ENCODE peak calls at places on chromosomes 2 and 18, in eight cellular contexts. One of them, this sample, is unnamed.

GRCh38 chr2:216663106-216663505 is 29.9 kb downstream of the IGFBP2 start:
- DNase-seq in mucosa of descending colon: no peak
- DNase-seq in cardiac fibroblast: no peak
- DNase-seq in foreskin fibroblast: no peak
- DNase-seq in GM13976: no peak
- DNase-seq in GM23338: no peak
- DNase-seq in astrocyte of the spinal cord: no peak
- DNase-seq in AG10803: no peak
- DNase-seq in this sample: no peak

GRCh38 chr2:157980020-157980419 is 103.9 kb upstream of the ACVR1 start:
- DNase-seq in cardiac fibroblast: no peak
- DNase-seq in GM13976: no peak
- DNase-seq in AG10803: no peak
- DNase-seq in GM23338: no peak
- DNase-seq in foreskin fibroblast: no peak
- DNase-seq in mucosa of descending colon: no peak
- DNase-seq in astrocyte of the spinal cord: no peak
- DNase-seq in this sample: no peak

GRCh38 chr2:118729760-118730159 is 117.7 kb downstream of the EN1 start:
- DNase-seq in AG10803: no peak
- DNase-seq in astrocyte of the spinal cord: no peak
- DNase-seq in GM23338: no peak
- DNase-seq in GM13976: no peak
- DNase-seq in cardiac fibroblast: no peak
- DNase-seq in mucosa of descending colon: no peak
- DNase-seq in foreskin fibroblast: no peak
- DNase-seq in this sample: no peak

GRCh38 chr18:7608174-7608550 is 41.0 kb downstream of the PTPRM start:
- DNase-seq in astrocyte of the spinal cord: peak; percentile 40
- DNase-seq in cardiac fibroblast: peak; percentile 16
- DNase-seq in AG10803: peak; percentile 52
- DNase-seq in GM23338: no peak
- DNase-seq in mucosa of descending colon: no peak
- DNase-seq in foreskin fibroblast: peak; percentile 45
- DNase-seq in GM13976: no peak
- DNase-seq in this sample: no peak

GRCh38 chr18:64405161-64405560 is 256.3 kb upstream of the LINC00305 start:
- DNase-seq in GM23338: no peak
- DNase-seq in GM13976: no peak
- DNase-seq in cardiac fibroblast: peak; percentile 5
- DNase-seq in mucosa of descending colon: no peak
- DNase-seq in foreskin fibroblast: peak; percentile 6
- DNase-seq in astrocyte of the spinal cord: peak; percentile 65
- DNase-seq in AG10803: no peak
- DNase-seq in this sample: no peak

GRCh38 chr2:179193759-179194394 is 70.8 kb downstream of the SESTD1 start:
- DNase-seq in mucosa of descending colon: no peak
- DNase-seq in AG10803: no peak
- DNase-seq in foreskin fibroblast: no peak
- DNase-seq in GM13976: no peak
- DNase-seq in astrocyte of the spinal cord: no peak
- DNase-seq in cardiac fibroblast: no peak
- DNase-seq in GM23338: peak; percentile 18
- DNase-seq in this sample: no peak

GRCh38 chr2:192016265-192016664 is 169.4 kb upstream of the CAVIN2 start:
- DNase-seq in GM23338: no peak
- DNase-seq in cardiac fibroblast: no peak
- DNase-seq in foreskin fibroblast: peak; percentile 77
- DNase-seq in mucosa of descending colon: no peak
- DNase-seq in astrocyte of the spinal cord: peak; percentile 40
- DNase-seq in GM13976: no peak
- DNase-seq in AG10803: peak; percentile 32
- DNase-seq in this sample: no peak

GRCh38 chr2:166057363-166058169 is 70.3 kb downstream of the SCN1A start:
- DNase-seq in cardiac fibroblast: peak; percentile 75
- DNase-seq in AG10803: peak; percentile 33
- DNase-seq in GM23338: peak; percentile 42
- DNase-seq in foreskin fibroblast: peak; percentile 53
- DNase-seq in mucosa of descending colon: no peak
- DNase-seq in GM13976: no peak
- DNase-seq in astrocyte of the spinal cord: peak; percentile 25
- DNase-seq in this sample: peak; percentile 5

GRCh38 chr18:4260107-4260506 is 195.0 kb downstream of the DLGAP1 start:
- DNase-seq in cardiac fibroblast: no peak
- DNase-seq in mucosa of descending colon: no peak
- DNase-seq in AG10803: no peak
- DNase-seq in GM23338: no peak
- DNase-seq in astrocyte of the spinal cord: no peak
- DNase-seq in GM13976: peak; percentile 12
- DNase-seq in foreskin fibroblast: no peak
- DNase-seq in this sample: no peak
- TF ChIP-seq CTCF in cardiac fibroblast: no peak
- TF ChIP-seq CTCF in mucosa of descending colon: no peak
- TF ChIP-seq CTCF in AG10803: no peak
- TF ChIP-seq CTCF in GM23338: no peak
- TF ChIP-seq CTCF in astrocyte of the spinal cord: no peak
- TF ChIP-seq CTCF in GM13976: no peak
- TF ChIP-seq CTCF in foreskin fibroblast: no peak
- TF ChIP-seq CTCF in this sample: no peak

DNA sequence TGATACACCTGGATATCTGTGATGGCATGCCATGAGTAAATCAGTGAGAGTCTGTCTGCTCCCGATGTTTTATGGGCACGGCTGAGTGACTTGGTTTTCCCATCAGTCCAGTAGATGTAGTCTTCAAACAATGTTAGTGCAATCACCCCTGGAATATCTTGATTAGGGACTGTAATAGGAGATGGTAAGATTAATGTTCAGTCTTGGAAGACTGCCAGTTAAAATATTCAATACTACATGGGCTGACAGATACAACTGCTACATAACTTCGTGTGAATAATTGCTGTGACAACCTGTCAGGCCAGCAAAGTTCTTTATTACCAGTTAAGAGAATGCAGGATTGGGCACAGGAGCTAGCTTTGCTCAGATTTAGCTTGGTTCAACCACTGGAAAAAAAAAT is 1673.3 kb downstream of the LRP1B start:
- DNase-seq in GM13976: no peak
- DNase-seq in astrocyte of the spinal cord: no peak
- DNase-seq in foreskin fibroblast: peak; percentile 16
- DNase-seq in AG10803: no peak
- DNase-seq in GM23338: no peak
- DNase-seq in mucosa of descending colon: no peak
- DNase-seq in cardiac fibroblast: no peak
- DNase-seq in this sample: no peak
- TF ChIP-seq CTCF in GM13976: no peak
- TF ChIP-seq CTCF in astrocyte of the spinal cord: no peak
- TF ChIP-seq CTCF in foreskin fibroblast: no peak
- TF ChIP-seq CTCF in AG10803: no peak
- TF ChIP-seq CTCF in GM23338: no peak
- TF ChIP-seq CTCF in mucosa of descending colon: no peak
- TF ChIP-seq CTCF in cardiac fibroblast: no peak
- TF ChIP-seq CTCF in this sample: no peak

GRCh38 chr2:7725132-7725849 is 808.1 kb downstream of the RNF144A start:
- DNase-seq in astrocyte of the spinal cord: peak; percentile 41
- DNase-seq in mucosa of descending colon: peak; percentile 17
- DNase-seq in foreskin fibroblast: peak; percentile 49
- DNase-seq in GM13976: no peak
- DNase-seq in AG10803: peak; percentile 39
- DNase-seq in cardiac fibroblast: peak; percentile 20
- DNase-seq in GM23338: no peak
- DNase-seq in this sample: no peak
- TF ChIP-seq CTCF in astrocyte of the spinal cord: peak; percentile 4
- TF ChIP-seq CTCF in mucosa of descending colon: no peak
- TF ChIP-seq CTCF in foreskin fibroblast: no peak
- TF ChIP-seq CTCF in GM13976: no peak
- TF ChIP-seq CTCF in AG10803: peak; percentile 18
- TF ChIP-seq CTCF in cardiac fibroblast: no peak
- TF ChIP-seq CTCF in GM23338: peak; percentile 27
- TF ChIP-seq CTCF in this sample: no peak

GRCh38 chr2:135475128-135475527 is 55.9 kb downstream of the ZRANB3 start:
- DNase-seq in mucosa of descending colon: no peak
- DNase-seq in AG10803: no peak
- DNase-seq in GM23338: no peak
- DNase-seq in GM13976: no peak
- DNase-seq in cardiac fibroblast: no peak
- DNase-seq in foreskin fibroblast: no peak
- DNase-seq in astrocyte of the spinal cord: no peak
- DNase-seq in this sample: no peak

GRCh38 chr2:135471106-135471505 is 59.9 kb downstream of the ZRANB3 start:
- DNase-seq in foreskin fibroblast: no peak
- DNase-seq in GM13976: no peak
- DNase-seq in AG10803: no peak
- DNase-seq in astrocyte of the spinal cord: no peak
- DNase-seq in mucosa of descending colon: no peak
- DNase-seq in cardiac fibroblast: no peak
- DNase-seq in GM23338: no peak
- DNase-seq in this sample: no peak

DNA sequence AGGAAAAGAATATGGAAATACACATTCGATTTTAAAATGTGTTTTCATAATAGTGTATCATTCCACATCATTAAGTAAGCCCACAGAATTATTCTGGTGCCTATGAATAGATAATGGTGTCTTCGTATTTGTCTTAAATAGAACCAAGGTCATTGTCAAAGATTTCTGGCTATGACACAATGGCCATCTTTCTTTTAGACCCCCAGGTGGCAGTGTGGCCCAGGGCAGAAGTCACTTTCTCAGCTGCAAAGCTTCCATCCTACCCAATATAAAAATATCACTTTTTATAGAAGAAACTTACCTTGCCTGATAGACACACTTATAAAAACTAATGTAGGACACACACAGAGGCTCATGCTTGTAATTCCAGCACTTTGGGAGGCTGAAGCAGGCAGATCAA is 57.5 kb downstream of the ZRANB3 start:
- DNase-seq in GM23338: peak; percentile 61
- DNase-seq in astrocyte of the spinal cord: peak; percentile 36
- DNase-seq in GM13976: peak; percentile 47
- DNase-seq in cardiac fibroblast: peak; percentile 44
- DNase-seq in mucosa of descending colon: peak; percentile 27
- DNase-seq in foreskin fibroblast: peak; percentile 40
- DNase-seq in AG10803: peak; percentile 19
- DNase-seq in this sample: peak; percentile 38
- TF ChIP-seq CTCF in GM23338: peak; percentile 72
- TF ChIP-seq CTCF in astrocyte of the spinal cord: peak; percentile 59
- TF ChIP-seq CTCF in GM13976: peak; percentile 42
- TF ChIP-seq CTCF in cardiac fibroblast: peak; percentile 66
- TF ChIP-seq CTCF in mucosa of descending colon: no peak
- TF ChIP-seq CTCF in foreskin fibroblast: peak; percentile 55
- TF ChIP-seq CTCF in AG10803: peak; percentile 54
- TF ChIP-seq CTCF in this sample: peak; percentile 36